ENCODE peak calls at places on chromosomes 2 and 18, in ten cellular contexts. H is neural progenitor cell; Z is esophagus squamous epithelium; X is left ventricle myocardium inferior; P is colonic mucosa; L is tibial artery; A is H1; V is HCT116; J is CD4-positive, alpha-beta T cell; M is A549. G is an unnamed sample.

GRCh38 chr2:52703004-52703403 is 1064.6 kb upstream of the CHAC2 start:
- DNase-seq in X (no peak), H (no peak), M (no peak), A (no peak), Z (no peak), L (no peak), J (no peak), V (no peak), P (no peak), G (no peak)

GRCh38 chr2:1117569-1117968 is 166.9 kb downstream of the SNTG2 start:
- DNase-seq in X (no peak), P (no peak), L (no peak), M (no peak), H (no peak), Z (no peak), J (no peak), A (no peak), V (no peak), G (no peak)

GRCh38 chr2:8457620-8458255 is 224.1 kb upstream of the ID2 start:
- DNase-seq in J (no peak), Z (no peak), L (no peak), M (no peak), V (no peak), P (peak; percentile 89), H (no peak), A (no peak), X (no peak), G (no peak)

GRCh38 chr2:135009339-135009738 is 37.9 kb downstream of the MAP3K19 start:
- DNase-seq in L (no peak), V (no peak), M (no peak), H (no peak), Z (no peak), A (no peak), P (no peak), J (no peak), X (no peak), G (no peak)

GRCh38 chr2:42809131-42809875 is 16.9 kb upstream of the HAAO start:
- DNase-seq in A (peak; percentile 46), J (peak; percentile 49), Z (no peak), H (no peak), X (no peak), L (no peak), P (peak; percentile 47), M (no peak), V (no peak), G (peak; percentile 68)

GRCh38 chr2:74094291-74094690 is 53.4 kb downstream of the BOLA3 start:
- DNase-seq in Z (no peak), H (no peak), J (no peak), A (no peak), V (no peak), M (no peak), X (no peak), L (no peak), P (no peak), G (no peak)

GRCh38 chr2:101119431-101119830 is 31.8 kb downstream of the TBC1D8 start:
- DNase-seq in V (no peak), X (peak; percentile 43), M (no peak), Z (no peak), J (no peak), L (peak; percentile 54), A (no peak), H (no peak), P (no peak), G (no peak)

GRCh38 chr2:98161202-98161601 is 74.2 kb downstream of the VWA3B start:
- DNase-seq in A (no peak), M (no peak), V (no peak), J (no peak), X (no peak), H (no peak), Z (no peak), L (no peak), P (no peak), G (no peak)

GRCh38 chr18:56083097-56083865 is 495.3 kb upstream of the TCF4 start:
- DNase-seq in X (peak; percentile 74), L (no peak), V (no peak), P (peak; percentile 17), Z (no peak), J (no peak), A (no peak), H (peak; percentile 15), M (no peak), G (no peak)

GRCh38 chr2:10382313-10383061 is 65.6 kb downstream of the ODC1 start:
- DNase-seq in H (peak; percentile 17), X (no peak), Z (peak; percentile 4), M (no peak), P (peak; percentile 58), A (no peak), V (no peak), J (peak; percentile 31), L (peak; percentile 49), G (peak; percentile 75)

GRCh38 chr2:108630567-108631405 is 88.5 kb upstream of the RANBP2 start:
- DNase-seq in V (no peak), J (no peak), H (no peak), P (no peak), L (no peak), X (no peak), Z (no peak), M (no peak), A (no peak), G (no peak)

GRCh38 chr2:96695602-96696001 is 44.3 kb downstream of the LMAN2L start:
- DNase-seq in H (no peak), P (no peak), V (no peak), Z (no peak), A (no peak), L (no peak), M (no peak), X (no peak), J (no peak), G (no peak)
- TF ChIP-seq CTCF in H (no peak), P (no peak), V (no peak), Z (no peak), A (no peak), L (no peak), M (no peak), X (no peak), J (no peak), G (no peak)

GRCh38 chr2:123419976-123420375 is 605.1 kb upstream of the CNTNAP5 start:
- DNase-seq in A (no peak), V (no peak), L (no peak), P (no peak), X (no peak), M (no peak), H (no peak), J (no peak), Z (no peak), G (no peak)

DNA sequence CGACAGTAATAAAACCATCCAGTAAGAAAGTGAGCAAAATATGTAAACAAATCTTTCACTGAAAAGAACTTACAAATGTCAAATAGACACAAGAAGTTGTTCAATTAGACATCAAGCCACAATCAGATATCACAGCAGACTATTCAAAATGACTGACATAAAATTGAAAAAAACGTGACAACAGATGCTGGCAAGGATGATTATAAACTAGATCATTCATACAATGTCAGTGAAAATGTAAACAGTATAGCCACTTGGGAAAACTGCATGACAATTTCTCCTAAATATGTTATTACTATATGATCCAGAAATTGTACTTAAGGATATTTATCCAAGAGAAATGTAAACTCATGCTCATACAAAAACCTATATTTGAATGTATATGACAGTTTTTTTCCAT is 609.4 kb upstream of the CNTNAP5 start:
- DNase-seq in X (no peak), P (no peak), Z (no peak), H (no peak), M (no peak), A (no peak), V (no peak), L (no peak), J (no peak), G (no peak)
- H3K9me3 ChIP-seq in X (peaks cover 8% of the 10 kb centered on the region), P (no peaks in the 10 kb centered on the region), Z (no peaks in the 10 kb centered on the region), H (no peaks in the 10 kb centered on the region), M (no peaks in the 10 kb centered on the region), A (no peaks in the 10 kb centered on the region), V (peaks cover 11% of the 10 kb centered on the region), L (no peaks in the 10 kb centered on the region), J (no peaks in the 10 kb centered on the region), G (peaks cover 2% of the 10 kb centered on the region)

DNA sequence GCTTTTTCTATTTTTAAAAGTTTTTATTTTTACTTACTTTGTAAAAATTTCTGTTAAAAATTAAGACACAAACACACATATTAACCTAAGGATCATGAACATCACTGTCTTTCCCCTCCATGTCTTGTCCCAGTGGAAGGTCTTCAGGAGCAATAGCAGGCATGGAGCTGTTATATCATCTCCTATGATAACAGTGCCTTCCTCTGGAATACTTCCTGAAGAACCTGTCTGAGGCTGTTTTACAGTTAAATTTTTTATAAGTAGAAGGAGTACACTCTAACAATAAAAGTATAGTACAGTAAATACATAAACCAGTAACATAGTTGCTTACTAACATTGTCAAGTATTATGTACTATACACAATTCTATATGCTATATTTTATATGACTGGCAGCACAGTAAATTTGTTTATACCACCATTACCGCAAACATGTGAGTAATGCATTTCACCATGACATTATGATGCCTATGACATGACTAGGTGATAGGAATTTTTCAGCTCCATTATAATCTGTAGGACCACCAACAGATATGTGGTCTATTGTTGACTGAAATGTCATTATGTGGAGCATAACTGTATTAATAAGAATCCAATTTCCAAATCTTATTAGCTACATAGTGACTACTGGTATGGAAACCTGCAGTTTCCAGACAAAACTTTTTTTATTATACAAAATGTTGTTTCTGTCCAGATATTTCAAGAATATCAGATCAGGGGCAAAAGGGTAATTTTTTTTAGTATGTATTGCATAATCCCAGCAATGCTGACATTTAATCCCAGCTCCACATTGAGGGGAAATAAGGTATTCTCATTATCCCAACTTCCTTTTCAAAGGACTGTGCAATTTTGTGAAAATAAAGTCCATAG is 337.2 kb upstream of the SLC39A10 start:
- DNase-seq in Z (no peak), V (no peak), H (no peak), J (no peak), M (peak; percentile 20), P (no peak), L (no peak), A (no peak), X (no peak), G (no peak)
- H3K27ac ChIP-seq in Z (no peak overlapping the region), V (no peak overlapping the region), H (no peak overlapping the region), J (no peak overlapping the region), M (peak overlapping the region; percentile 75), P (no peak overlapping the region), L (no peak overlapping the region), A (no peak overlapping the region), X (no peak overlapping the region), G (no peak overlapping the region)

GRCh38 chr2:205568620-205569019 is 113.7 kb upstream of the NRP2 start:
- DNase-seq in L (no peak), M (no peak), P (no peak), V (no peak), A (no peak), J (no peak), X (no peak), Z (no peak), H (no peak), G (no peak)

GRCh38 chr2:205564761-205565160 is 117.5 kb upstream of the NRP2 start:
- DNase-seq in X (no peak), H (no peak), Z (no peak), J (no peak), V (no peak), P (no peak), L (no peak), M (peak; percentile 10), A (no peak), G (no peak)

GRCh38 chr2:205557873-205558272 is 124.4 kb upstream of the NRP2 start:
- DNase-seq in P (no peak), H (no peak), J (no peak), A (no peak), L (no peak), Z (no peak), V (no peak), X (no peak), M (no peak), G (no peak)

GRCh38 chr2:205566556-205567061 is 115.7 kb upstream of the NRP2 start:
- DNase-seq in Z (no peak), L (no peak), V (no peak), A (no peak), X (no peak), P (no peak), H (no peak), J (no peak), M (no peak), G (no peak)

GRCh38 chr2:205563646-205564045 is 118.7 kb upstream of the NRP2 start:
- DNase-seq in P (peak; percentile 50), A (peak; percentile 82), J (no peak), V (peak; percentile 4), H (peak; percentile 76), L (peak; percentile 27), M (peak; percentile 37), X (no peak), Z (no peak), G (no peak)
- TF ChIP-seq CTCF in P (peak; percentile 48), A (peak; percentile 88), J (no peak), V (peak; percentile 76), H (peak; percentile 75), L (no peak), M (peak; percentile 29), X (peak; percentile 44), Z (no peak), G (no peak)

G was measured in lung.